ENCODE peak calls at places on chromosomes 11 and 22, in five cellular contexts. O, B, Y, K and J are unnamed samples.

GRCh38 chr22:43126506-43127165 is 16.1 kb downstream of the BIK start:
- DNase-seq in O (no peak), B (no peak), Y (peak; percentile 83), K (peak; percentile 26), J (no peak)

GRCh38 chr11:68325894-68326220 is 13.5 kb downstream of the LRP5 start:
- DNase-seq in O (no peak), B (no peak), Y (no peak), K (no peak), J (no peak)

GRCh38 chr11:47062736-47063135 is 113.9 kb downstream of the ARFGAP2 start:
- DNase-seq in O (no peak), B (no peak), Y (no peak), K (no peak), J (no peak)

GRCh38 chr22:50319503-50319951 is 7.3 kb downstream of the DENND6B start:
- DNase-seq in O (no peak), B (no peak), Y (no peak), K (no peak), J (no peak)

GRCh38 chr11:116108161-116108560 is 603.9 kb upstream of the CADM1 start:
- DNase-seq in O (no peak), B (no peak), Y (peak; percentile 2), K (no peak), J (peak; percentile 10)

GRCh38 chr11:19953342-19953741 is 206.9 kb downstream of the DBX1 start:
- DNase-seq in O (no peak), B (no peak), Y (peak; percentile 49), K (no peak), J (no peak)

GRCh38 chr11:130449996-130450419 is 1.6 kb downstream of the ADAMTS15 start:
- DNase-seq in O (no peak), B (peak; percentile 69), Y (no peak), K (peak; percentile 58), J (peak; percentile 72)

GRCh38 chr22:49710746-49711145 is 116.9 kb downstream of the BRD1 start:
- DNase-seq in O (no peak), B (no peak), Y (no peak), K (no peak), J (no peak)

GRCh38 chr11:102911758-102912481 is 37.1 kb upstream of the MMP12 start:
- DNase-seq in O (no peak), B (no peak), Y (peak; percentile 68), K (no peak), J (no peak)

GRCh38 chr22:38397189-38398097 is 57.6 kb downstream of the KCNJ4 start:
- DNase-seq in O (no peak), B (no peak), Y (peak; percentile 28), K (peak; percentile 49), J (no peak)

GRCh38 chr11:44270403-44271192 is 39.3 kb downstream of the ALX4 start:
- DNase-seq in O (no peak), B (no peak), Y (no peak), K (no peak), J (no peak)

GRCh38 chr11:134854391-134854991 is 442.4 kb upstream of the B3GAT1 start:
- DNase-seq in O (no peak), B (no peak), Y (no peak), K (no peak), J (no peak)

GRCh38 chr11:126799974-126800373 is 200.6 kb downstream of the KIRREL3 start:
- DNase-seq in O (no peak), B (no peak), Y (peak; percentile 17), K (no peak), J (no peak)

GRCh38 chr11:64564419-64564818 is 26.6 kb upstream of the SLC22A12 start:
- DNase-seq in O (no peak), B (no peak), Y (no peak), K (no peak), J (no peak)

GRCh38 chr11:133840479-133840941 is 4.8 kb downstream of the SPATA19 start:
- DNase-seq in O (no peak), B (no peak), Y (no peak), K (no peak), J (no peak)

GRCh38 chr11:74019104-74019738 is 10.3 kb upstream of the UCP3 start:
- DNase-seq in O (no peak), B (no peak), Y (no peak), K (peak; percentile 63), J (no peak)

GRCh38 chr11:18046116-18046777 is at the start of gene TPH1:
- DNase-seq in O (no peak), B (no peak), Y (peak; percentile 65), K (peak; percentile 77), J (peak; percentile 25)